ENCODE peak calls at places on chromosomes 4 and X, in seven cellular contexts. X is right lobe of liver, L is fibroblast of lung, V is neural progenitor cell, R is HCT116, O is epithelial cell of proximal tubule, H is GM06990. E is an unnamed sample.

GRCh38 chrX:128616933-128617332 is 564.7 kb upstream of the ACTRT1 start:
- DNase-seq in X (no peak), L (no peak), V (no peak), R (no peak), O (no peak), H (no peak), E (no peak)

GRCh38 chrX:96425204-96425603 is 259.4 kb upstream of the DIAPH2 start:
- DNase-seq in X (no peak), L (no peak), V (no peak), R (no peak), O (no peak), H (no peak), E (no peak)

GRCh38 chr4:137981277-137981676 is 260.9 kb downstream of the SLC7A11 start:
- DNase-seq in X (no peak), L (peak; percentile 53), V (no peak), R (peak; percentile 31), O (no peak), H (no peak), E (no peak)

GRCh38 chrX:10582945-10583344 is 37.4 kb downstream of the MID1 start:
- DNase-seq in X (no peak), L (peak; percentile 79), V (no peak), R (no peak), O (no peak), H (no peak), E (no peak)

GRCh38 chr4:26226978-26227377 is 93.8 kb upstream of the RBPJ start:
- DNase-seq in X (no peak), L (no peak), V (no peak), R (no peak), O (peak; percentile 83), H (no peak), E (no peak)

GRCh38 chrX:49176421-49177326 is 5.0 kb downstream of the PLP2 start:
- DNase-seq in X (no peak), L (no peak), V (no peak), R (no peak), O (no peak), H (no peak), E (no peak)

GRCh38 chrX:119552508-119552907 is 12.7 kb downstream of the STEEP1 start:
- DNase-seq in X (no peak), L (peak; percentile 50), V (no peak), R (no peak), O (no peak), H (no peak), E (no peak)

GRCh38 chr4:2482192-2482591 is 13.3 kb downstream of the RNF4 start:
- DNase-seq in X (no peak), L (no peak), V (no peak), R (no peak), O (no peak), H (no peak), E (no peak)

GRCh38 chrX:43881410-43882293 is 598 bp downstream of the MAOB start:
- DNase-seq in X (peak; percentile 81), L (no peak), V (no peak), R (no peak), O (no peak), H (no peak), E (no peak)

GRCh38 chr4:135770505-135770904 is 1568.9 kb upstream of the PABPC4L start:
- DNase-seq in X (no peak), L (no peak), V (no peak), R (no peak), O (no peak), H (no peak), E (no peak)

GRCh38 chr4:184693056-184693455 is 40.8 kb downstream of the CENPU start:
- DNase-seq in X (no peak), L (peak; percentile 64), V (no peak), R (no peak), O (no peak), H (no peak), E (no peak)

GRCh38 chr4:29970626-29971025 is 749.5 kb upstream of the PCDH7 start:
- DNase-seq in X (no peak), L (peak; percentile 18), V (peak; percentile 43), R (peak; percentile 37), O (no peak), H (no peak), E (no peak)

GRCh38 chr4:144313370-144313769 is 172.9 kb upstream of the GYPA start:
- DNase-seq in X (no peak), L (no peak), V (no peak), R (no peak), O (no peak), H (no peak), E (no peak)

GRCh38 chrX:82058728-82059127 is 856.8 kb downstream of the SH3BGRL start:
- DNase-seq in X (no peak), L (no peak), V (no peak), R (no peak), O (no peak), H (no peak), E (no peak)

GRCh38 chrX:34654939-34655338 is 2.1 kb downstream of the TMEM47 start:
- DNase-seq in X (no peak), L (peak; percentile 28), V (peak; percentile 47), R (no peak), O (no peak), H (no peak), E (no peak)

GRCh38 chr4:151004222-151004621 is 10.9 kb downstream of the LRBA start:
- DNase-seq in X (no peak), L (peak; percentile 48), V (no peak), R (peak; percentile 12), O (no peak), H (no peak), E (no peak)

GRCh38 chr4:179893967-179894590 is 2349.1 kb upstream of the TENM3 start:
- DNase-seq in X (no peak), L (peak; percentile 92), V (no peak), R (no peak), O (no peak), H (no peak), E (no peak)

GRCh38 chrX:19571708-19572107 is 56.4 kb upstream of the MAP3K15 start:
- DNase-seq in X (no peak), L (no peak), V (no peak), R (no peak), O (no peak), H (no peak), E (no peak)

GRCh38 chr4:23937173-23937572 is 47.3 kb upstream of the PPARGC1A start:
- DNase-seq in X (no peak), L (peak; percentile 59), V (no peak), R (no peak), O (no peak), H (no peak), E (no peak)

GRCh38 chrX:10404435-10404834 is 215.9 kb downstream of the MID1 start:
- DNase-seq in X (no peak), L (peak; percentile 59), V (no peak), R (no peak), O (no peak), H (no peak), E (no peak)

GRCh38 chr4:158782539-158783360 is 13.9 kb downstream of the FNIP2 start:
- DNase-seq in X (no peak), L (no peak), V (no peak), R (no peak), O (no peak), H (no peak), E (peak; percentile 71)

GRCh38 chrX:105752334-105752733 is 70.0 kb upstream of the NRK start:
- DNase-seq in X (no peak), L (no peak), V (peak; percentile 38), R (no peak), O (no peak), H (no peak), E (no peak)

GRCh38 chrX:118396113-118396512 is 50.2 kb downstream of the WDR44 start:
- DNase-seq in X (no peak), L (peak; percentile 61), V (no peak), R (no peak), O (no peak), H (no peak), E (no peak)

GRCh38 chr4:76690091-76690905 is 207.6 kb downstream of the SOWAHB start:
- DNase-seq in X (no peak), L (peak; percentile 26), V (no peak), R (no peak), O (no peak), H (no peak), E (no peak)

GRCh38 chr4:3368841-3369760 is 72.7 kb upstream of the HGFAC start:
- DNase-seq in X (peak; percentile 44), L (no peak), V (peak; percentile 40), R (no peak), O (no peak), H (no peak), E (no peak)

GRCh38 chr4:137676357-137676998 is 144.2 kb upstream of the PCDH18 start:
- DNase-seq in X (no peak), L (no peak), V (no peak), R (no peak), O (no peak), H (no peak), E (no peak)

DNA sequence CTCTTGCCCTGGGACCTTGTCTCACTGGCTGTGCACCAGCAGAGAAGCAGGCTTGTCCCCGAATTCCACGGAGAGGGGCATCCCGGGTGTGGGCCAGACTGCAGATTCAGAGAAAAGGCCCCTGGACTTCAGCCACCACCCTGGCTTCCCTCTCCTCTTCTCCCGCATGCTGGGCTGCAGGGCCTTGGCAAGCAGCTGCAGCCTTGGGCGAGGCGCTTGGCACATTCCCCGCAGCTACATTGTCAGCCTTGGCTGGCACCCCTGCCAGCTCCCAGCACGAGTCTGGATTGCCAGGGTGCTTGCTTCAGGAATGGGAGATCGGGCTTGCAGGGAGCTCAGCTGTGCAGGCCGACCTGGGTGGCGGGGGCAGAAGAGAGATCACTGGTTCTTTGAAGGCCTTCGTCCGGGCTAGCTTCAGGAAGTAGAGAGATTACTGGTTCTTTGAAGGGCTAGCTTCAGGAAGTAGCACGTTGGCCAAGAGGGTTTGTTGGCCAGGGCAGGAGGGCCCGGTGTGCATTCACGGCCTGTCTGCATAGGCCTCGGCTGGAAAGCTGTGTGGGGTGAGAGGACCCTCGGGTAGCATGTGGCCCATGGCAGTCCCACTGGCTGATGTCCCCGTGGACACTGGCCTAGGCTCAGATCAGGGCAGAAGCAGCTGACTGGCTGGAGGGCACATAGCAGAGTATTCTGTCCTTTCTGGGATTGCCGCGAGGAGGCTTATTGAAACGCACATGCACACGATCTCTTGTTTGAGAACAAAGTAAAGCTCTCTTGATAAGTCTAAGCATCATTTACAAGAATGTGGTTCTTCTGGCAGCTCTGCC is 2.7 kb downstream of the ABCD1 start:
- DNase-seq in X (peak; percentile 81), L (peak; percentile 22), V (no peak), R (no peak), O (no peak), H (no peak), E (peak; percentile 81)
- H3K4me3 ChIP-seq in X (peak overlapping the region; percentile 14), L (peak overlapping the region; percentile 38), V (peak overlapping the region; percentile 3), R (peak overlapping the region; percentile 11), O (peak overlapping the region; percentile 7), H (no peak overlapping the region), E (peak overlapping the region; percentile 62)

GRCh38 chr4:124202106-124202505 is 510.4 kb downstream of the ANKRD50 start:
- DNase-seq in X (no peak), L (peak; percentile 77), V (no peak), R (no peak), O (no peak), H (no peak), E (no peak)
- TF ChIP-seq CTCF in X (no peak), L (peak; percentile 24), V (no peak), R (peak; percentile 23), O (peak; percentile 45), H (no peak), E (peak; percentile 9)

GRCh38 chrX:129984196-129984962 is 1.9 kb downstream of the BCORL1 start:
- DNase-seq in X (peak; percentile 45), L (no peak), V (peak; percentile 43), R (no peak), O (no peak), H (peak; percentile 18), E (no peak)
- H3K4me3 ChIP-seq in X (peak overlapping the region; percentile 29), L (peak overlapping the region; percentile 64), V (no peak overlapping the region), R (peak overlapping the region; percentile 42), O (peak overlapping the region; percentile 57), H (peak overlapping the region; percentile 59), E (peak overlapping the region; percentile 40)

GRCh38 chr4:27666943-27667342 is 806.3 kb downstream of the STIM2 start:
- DNase-seq in X (no peak), L (peak; percentile 18), V (peak; percentile 46), R (peak; percentile 61), O (no peak), H (no peak), E (peak; percentile 19)
- TF ChIP-seq CTCF in X (peak; percentile 33), L (no peak), V (peak; percentile 51), R (peak; percentile 64), O (peak; percentile 34), H (no peak), E (peak; percentile 64)

E was measured in LNCaP clone FGC.